ENCODE peak calls at places on chromosome 22, in eight cellular contexts. C is glomerular endothelial cell; X is A172; G is GOT3; R is cardiac muscle cell; D is AG04449; P is activated CD4-positive, CD25-positive, alpha-beta regulatory T cell treated with anti-CD3 and anti-CD28 coated beads, Interleukin-2, amount 50 U/mL, for 72 hours; O is AG10803. E is an unnamed sample.

GRCh38 chr22:47152236-47152635 is 389.8 kb downstream of the TBC1D22A start:
- DNase-seq in R (no peak), D (no peak), G (no peak), C (no peak), O (no peak), X (no peak), P (no peak), E (no peak)

GRCh38 chr22:20783844-20784723 is 10.2 kb downstream of the SERPIND1 start:
- DNase-seq in R (peak), P (no peak), C (no peak), X (peak), O (peak), D (no peak), G (no peak), E (peak)

GRCh38 chr22:27391092-27391770 is 410.3 kb downstream of the MN1 start:
- DNase-seq in X (no peak), O (no peak), C (no peak), D (no peak), G (no peak), R (peak), P (no peak), E (no peak)

GRCh38 chr22:44312766-44313165 is at the start of gene SHISAL1:
- DNase-seq in R (no peak), D (no peak), G (no peak), X (peak), C (no peak), O (no peak), P (no peak), E (no peak)

GRCh38 chr22:17258015-17258827 is 39.0 kb upstream of the ADA2 start:
- DNase-seq in D (no peak), O (peak), X (peak), R (peak), G (no peak), P (peak), C (no peak), E (peak)

GRCh38 chr22:27144345-27144744 is 487.0 kb downstream of the MIAT start:
- DNase-seq in D (no peak), X (no peak), G (no peak), O (peak), C (no peak), P (no peak), R (no peak), E (no peak)

GRCh38 chr22:48491451-48491941 is 1336.2 kb downstream of the BRD1 start:
- DNase-seq in X (no peak), P (no peak), G (no peak), C (no peak), R (no peak), O (peak), D (no peak), E (no peak)

GRCh38 chr22:37100589-37101127 is 8.9 kb downstream of the TMPRSS6 start:
- DNase-seq in D (no peak), G (no peak), O (no peak), C (no peak), R (peak), P (peak), X (no peak), E (no peak)

GRCh38 chr22:19923914-19924513 is 17.6 kb upstream of the COMT start:
- DNase-seq in C (no peak), X (no peak), R (no peak), G (no peak), D (no peak), O (no peak), P (no peak), E (no peak)

GRCh38 chr22:46830841-46831240 is 68.4 kb downstream of the TBC1D22A start:
- DNase-seq in P (no peak), R (no peak), O (no peak), C (no peak), D (no peak), G (no peak), X (peak), E (no peak)

GRCh38 chr22:37465721-37466120 is 20.5 kb downstream of the MFNG start:
- DNase-seq in D (no peak), R (no peak), O (no peak), G (no peak), C (no peak), P (no peak), X (no peak), E (no peak)

GRCh38 chr22:50497093-50497492 is 10.4 kb downstream of the LMF2 start:
- DNase-seq in R (no peak), D (no peak), X (no peak), G (no peak), O (no peak), C (no peak), P (no peak), E (no peak)

GRCh38 chr22:49934891-49935557 is 16.6 kb downstream of the CRELD2 start:
- DNase-seq in O (peak), R (peak), G (no peak), P (peak), D (no peak), C (no peak), X (peak), E (peak)

GRCh38 chr22:23045461-23045860 is 24.9 kb upstream of the GNAZ start:
- DNase-seq in C (no peak), X (no peak), G (no peak), D (no peak), R (no peak), P (no peak), O (no peak), E (no peak)

GRCh38 chr22:31588970-31589675 is 72.9 kb downstream of the PISD start:
- DNase-seq in D (no peak), G (no peak), X (no peak), C (no peak), R (no peak), O (no peak), P (no peak), E (no peak)